ENCODE peak calls at places on chromosomes 4 and X, in eight cellular contexts. G is activated CD8-positive, alpha-beta T cell treated with anti-CD3 and anti-CD28 coated beads for 36 hours; T is RWPE1; H is hepatocyte; Q is sigmoid colon; I is tibial artery; A is body of pancreas; V is MM.1S. O is an unnamed sample.

GRCh38 chrX:43655961-43656494 is at the start of gene MAOA:
- DNase-seq in I (peak; percentile 95), V (no peak), Q (peak; percentile 92), T (peak; percentile 38), H (peak; percentile 73), G (peak; percentile 28), A (peak; percentile 82), O (no peak)

GRCh38 chr4:314296-314903 is 9.1 kb upstream of the ZNF732 start:
- DNase-seq in Q (no peak), I (no peak), V (no peak), A (no peak), T (no peak), G (no peak), H (no peak), O (no peak)

GRCh38 chrX:139106111-139106510 is 394.6 kb upstream of the FGF13 start:
- DNase-seq in I (no peak), G (no peak), Q (no peak), T (no peak), A (no peak), V (no peak), H (peak; percentile 3), O (no peak)

GRCh38 chr4:143352720-143353119 is 16.0 kb downstream of the GAB1 start:
- DNase-seq in V (no peak), Q (no peak), T (no peak), I (no peak), G (no peak), A (no peak), H (no peak), O (no peak)

GRCh38 chr4:33566649-33567048 is 2677.7 kb downstream of the ARAP2 start:
- DNase-seq in V (no peak), T (no peak), I (no peak), A (no peak), G (no peak), Q (no peak), H (no peak), O (no peak)

GRCh38 chr4:136277741-136278140 is 1254.6 kb downstream of the PCDH18 start:
- DNase-seq in I (no peak), A (no peak), H (no peak), V (no peak), T (no peak), G (no peak), Q (no peak), O (no peak)

GRCh38 chr4:102157984-102158383 is 187.3 kb downstream of the SLC39A8 start:
- DNase-seq in T (no peak), V (no peak), H (no peak), Q (no peak), A (no peak), G (no peak), I (no peak), O (no peak)

GRCh38 chr4:95641571-95641970 is 92.8 kb upstream of the UNC5C start:
- DNase-seq in I (no peak), H (no peak), V (no peak), G (no peak), T (no peak), A (no peak), Q (no peak), O (no peak)

GRCh38 chrX:11117751-11118150 is 6.6 kb downstream of the HCCS start:
- DNase-seq in I (no peak), Q (no peak), H (no peak), V (no peak), T (no peak), A (no peak), G (no peak), O (no peak)

GRCh38 chr4:37760840-37761239 is 65.6 kb upstream of the PGM2 start:
- DNase-seq in A (no peak), Q (no peak), T (no peak), H (no peak), G (no peak), I (no peak), V (no peak), O (no peak)

GRCh38 chr4:119626943-119627266 is 1.7 kb downstream of the PDE5A start:
- DNase-seq in V (no peak), T (no peak), A (no peak), G (no peak), H (no peak), I (peak; percentile 29), Q (no peak), O (no peak)

GRCh38 chr4:144399927-144400326 is 246.0 kb upstream of the HHIP start:
- DNase-seq in H (peak; percentile 10), A (no peak), G (no peak), Q (no peak), V (peak; percentile 41), I (no peak), T (peak; percentile 66), O (no peak)

GRCh38 chr4:159101983-159102622 is 776 bp upstream of the RAPGEF2 start:
- DNase-seq in Q (no peak), T (no peak), V (no peak), A (no peak), G (no peak), H (peak; percentile 9), I (no peak), O (no peak)

GRCh38 chr4:156378053-156378665 is 424.5 kb upstream of the CTSO start:
- DNase-seq in H (peak; percentile 58), A (no peak), V (peak; percentile 41), T (peak; percentile 34), I (no peak), G (no peak), Q (no peak), O (peak; percentile 44)
- TF ChIP-seq CTCF in H (peak; percentile 56), A (no peak), V (peak; percentile 70), T (peak; percentile 23), I (peak; percentile 36), G (peak; percentile 16), Q (peak; percentile 37), O (peak; percentile 66)

DNA sequence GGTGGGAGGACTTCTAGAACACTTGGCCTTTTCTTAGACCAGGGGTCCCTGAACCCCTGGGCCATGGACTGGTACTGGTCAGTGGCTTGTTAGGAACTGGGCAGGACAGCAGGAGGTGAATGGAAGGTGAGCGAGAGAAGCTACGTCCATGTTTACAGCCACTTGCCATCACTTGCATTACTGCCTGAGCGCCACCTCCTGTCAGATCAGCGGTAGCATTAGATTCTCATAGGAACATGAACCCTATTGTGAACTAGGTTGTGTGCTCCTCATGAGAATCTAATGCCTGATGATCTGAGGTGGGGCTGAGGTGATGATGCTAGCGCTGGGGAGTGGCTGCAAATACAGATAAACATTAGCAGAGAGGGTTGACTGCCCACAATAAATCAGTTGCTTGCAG is 100.9 kb upstream of the IGFBP7 start:
- DNase-seq in V (no peak), A (no peak), I (no peak), G (no peak), H (no peak), T (no peak), Q (no peak), O (no peak)
- TF ChIP-seq CTCF in V (no peak), A (no peak), I (no peak), G (no peak), H (no peak), T (no peak), Q (no peak), O (no peak)

GRCh38 chr4:25178838-25179261 is 18.6 kb upstream of the SEPSECS start:
- DNase-seq in G (peak; percentile 37), T (no peak), V (no peak), A (no peak), I (no peak), Q (no peak), H (peak; percentile 31), O (no peak)

GRCh38 chr4:25177147-25177546 is 16.9 kb upstream of the SEPSECS start:
- DNase-seq in G (no peak), I (no peak), A (no peak), T (no peak), H (no peak), Q (no peak), V (no peak), O (no peak)

GRCh38 chr4:25182941-25183340 is 22.7 kb upstream of the SEPSECS start:
- DNase-seq in Q (no peak), H (no peak), G (no peak), I (no peak), A (no peak), V (no peak), T (no peak), O (no peak)

GRCh38 chr4:25184056-25184455 is 23.8 kb upstream of the SEPSECS start:
- DNase-seq in V (no peak), Q (no peak), A (no peak), G (no peak), I (no peak), T (no peak), H (no peak), O (no peak)

GRCh38 chr4:25180524-25181131 is 20.4 kb upstream of the SEPSECS start:
- DNase-seq in T (peak; percentile 28), H (peak; percentile 59), G (peak; percentile 57), V (peak; percentile 47), A (peak; percentile 25), I (no peak), Q (no peak), O (peak; percentile 42)
- TF ChIP-seq CTCF in T (peak; percentile 28), H (peak; percentile 60), G (peak; percentile 84), V (peak; percentile 74), A (peak; percentile 48), I (no peak), Q (no peak), O (peak; percentile 78)

GRCh38 chr4:8891255-8891645 is 19.6 kb upstream of the HMX1 start:
- DNase-seq in I (no peak), V (no peak), Q (no peak), T (no peak), G (no peak), A (no peak), H (no peak), O (no peak)

GRCh38 chr4:8882239-8882638 is 10.6 kb upstream of the HMX1 start:
- DNase-seq in H (no peak), G (no peak), I (no peak), V (no peak), A (no peak), Q (no peak), T (no peak), O (no peak)

GRCh38 chr4:8888856-8889255 is 17.2 kb upstream of the HMX1 start:
- DNase-seq in T (no peak), H (no peak), A (no peak), I (no peak), Q (no peak), G (no peak), V (no peak), O (no peak)

GRCh38 chr4:8891646-8892555 is 20.3 kb upstream of the HMX1 start:
- DNase-seq in T (no peak), Q (no peak), G (no peak), A (no peak), H (no peak), I (no peak), V (no peak), O (no peak)

GRCh38 chr4:8886625-8887406 is 15.2 kb upstream of the HMX1 start:
- DNase-seq in H (no peak), A (no peak), T (no peak), G (no peak), Q (no peak), I (no peak), V (no peak), O (no peak)
- TF ChIP-seq CTCF in H (no peak), A (no peak), T (no peak), G (peak; percentile 54), Q (no peak), I (no peak), V (peak; percentile 53), O (no peak)

GRCh38 chrX:53249387-53250042 is 24.5 kb upstream of the KDM5C start:
- DNase-seq in I (no peak), G (no peak), T (no peak), H (no peak), V (no peak), A (no peak), Q (no peak), O (no peak)
- TF ChIP-seq CTCF in I (no peak), G (no peak), T (no peak), H (no peak), V (no peak), A (no peak), Q (no peak), O (no peak)

GRCh38 chrX:135596495-135596894 is 76.0 kb downstream of the INTS6L start:
- DNase-seq in T (peak; percentile 0), A (peak; percentile 18), H (peak; percentile 56), Q (no peak), I (no peak), V (peak; percentile 34), G (peak; percentile 55), O (peak; percentile 39)
- TF ChIP-seq CTCF in T (peak; percentile 36), A (peak; percentile 39), H (peak; percentile 38), Q (no peak), I (no peak), V (peak; percentile 72), G (peak; percentile 66), O (peak; percentile 59)

O was measured in GM10248.